ENCODE peak calls at places on chromosome 5, in six cellular contexts. K is HCT116; X is WERI-Rb-1; B is colonic mucosa; S is thyroid gland; J is CD8-positive, alpha-beta T cell. D is an unnamed sample.

GRCh38 chr5:112923148-112923917 is 1.3 kb upstream of the REEP5 start:
- DNase-seq in K (no peak), X (no peak), B (no peak), S (no peak), J (peak; percentile 32), D (no peak)

GRCh38 chr5:133367413-133367812 is 244.9 kb downstream of the FSTL4 start:
- DNase-seq in K (no peak), X (no peak), B (no peak), S (no peak), J (no peak), D (no peak)

GRCh38 chr5:139141841-139142240 is 56.3 kb downstream of the SIL1 start:
- DNase-seq in K (peak; percentile 1), X (no peak), B (peak; percentile 57), S (peak; percentile 89), J (no peak), D (no peak)

GRCh38 chr5:35186749-35187148 is 43.5 kb downstream of the PRLR start:
- DNase-seq in K (no peak), X (no peak), B (peak; percentile 51), S (no peak), J (no peak), D (no peak)

GRCh38 chr5:150138551-150139265 is 16.9 kb downstream of the PDGFRB start:
- DNase-seq in K (no peak), X (no peak), B (no peak), S (peak; percentile 63), J (no peak), D (peak; percentile 84)

GRCh38 chr5:128225245-128226030 is 141.9 kb downstream of the SLC12A2 start:
- DNase-seq in K (no peak), X (no peak), B (no peak), S (no peak), J (no peak), D (no peak)

GRCh38 chr5:175340180-175340579 is 103.8 kb downstream of the DRD1 start:
- DNase-seq in K (no peak), X (no peak), B (no peak), S (no peak), J (no peak), D (no peak)

GRCh38 chr5:126641387-126641786 is 40.6 kb downstream of the PHAX start:
- DNase-seq in K (no peak), X (no peak), B (peak; percentile 13), S (no peak), J (no peak), D (no peak)

GRCh38 chr5:102865510-102866314 is 110.6 kb downstream of the PAM start:
- DNase-seq in K (peak; percentile 86), X (peak; percentile 53), B (peak; percentile 32), S (peak; percentile 62), J (peak; percentile 23), D (peak; percentile 64)

GRCh38 chr5:112390327-112390726 is 28.8 kb downstream of the EPB41L4A start:
- DNase-seq in K (no peak), X (peak; percentile 54), B (peak; percentile 57), S (peak; percentile 63), J (no peak), D (no peak)

GRCh38 chr5:167899490-167899889 is 392.0 kb upstream of the WWC1 start:
- DNase-seq in K (no peak), X (no peak), B (no peak), S (no peak), J (no peak), D (no peak)

GRCh38 chr5:17882760-17883488 is 248.7 kb downstream of the TAF11L14 start:
- DNase-seq in K (no peak), X (peak; percentile 44), B (no peak), S (no peak), J (no peak), D (peak; percentile 3)

GRCh38 chr5:76473676-76474075 is 70.6 kb downstream of the IQGAP2 start:
- DNase-seq in K (no peak), X (no peak), B (no peak), S (no peak), J (peak; percentile 70), D (no peak)

GRCh38 chr5:116437922-116438578 is 136.6 kb downstream of the SEMA6A start:
- DNase-seq in K (no peak), X (no peak), B (no peak), S (no peak), J (no peak), D (peak; percentile 55)

GRCh38 chr5:150544606-150545219 is 36.8 kb downstream of the NDST1 start:
- DNase-seq in K (peak; percentile 57), X (peak; percentile 92), B (peak; percentile 88), S (peak; percentile 70), J (peak; percentile 47), D (peak; percentile 99)

GRCh38 chr5:86917117-86917579 is 299.4 kb downstream of the COX7C start:
- DNase-seq in K (no peak), X (no peak), B (no peak), S (no peak), J (no peak), D (no peak)

GRCh38 chr5:61969347-61969746 is 336.7 kb upstream of the KIF2A start:
- DNase-seq in K (no peak), X (no peak), B (no peak), S (no peak), J (no peak), D (no peak)

GRCh38 chr5:73826761-73827450 is 200.9 kb downstream of the ARHGEF28 start:
- DNase-seq in K (no peak), X (no peak), B (no peak), S (peak; percentile 59), J (no peak), D (peak; percentile 9)

GRCh38 chr5:122316652-122317051 is 4.6 kb downstream of the SNCAIP start:
- DNase-seq in K (no peak), X (no peak), B (no peak), S (no peak), J (no peak), D (no peak)

GRCh38 chr5:177320879-177321278 is 9.2 kb upstream of the MXD3 start:
- DNase-seq in K (no peak), X (no peak), B (no peak), S (no peak), J (no peak), D (no peak)

GRCh38 chr5:154514331-154514730 is 36.3 kb upstream of the HAND1 start:
- DNase-seq in K (no peak), X (no peak), B (no peak), S (no peak), J (no peak), D (peak; percentile 2)

GRCh38 chr5:142981886-142982820 is 212.0 kb downstream of the ARHGAP26 start:
- DNase-seq in K (no peak), X (peak; percentile 86), B (peak; percentile 91), S (peak; percentile 89), J (no peak), D (peak; percentile 21)

GRCh38 chr5:3310551-3311340 is 284.9 kb upstream of the IRX1 start:
- DNase-seq in K (no peak), X (no peak), B (no peak), S (no peak), J (no peak), D (no peak)
- H3K4me3 ChIP-seq in K (no peak overlapping the region), X (no peak overlapping the region), B (no peak overlapping the region), S (no peak overlapping the region), J (no peak overlapping the region), D (no peak overlapping the region)

DNA sequence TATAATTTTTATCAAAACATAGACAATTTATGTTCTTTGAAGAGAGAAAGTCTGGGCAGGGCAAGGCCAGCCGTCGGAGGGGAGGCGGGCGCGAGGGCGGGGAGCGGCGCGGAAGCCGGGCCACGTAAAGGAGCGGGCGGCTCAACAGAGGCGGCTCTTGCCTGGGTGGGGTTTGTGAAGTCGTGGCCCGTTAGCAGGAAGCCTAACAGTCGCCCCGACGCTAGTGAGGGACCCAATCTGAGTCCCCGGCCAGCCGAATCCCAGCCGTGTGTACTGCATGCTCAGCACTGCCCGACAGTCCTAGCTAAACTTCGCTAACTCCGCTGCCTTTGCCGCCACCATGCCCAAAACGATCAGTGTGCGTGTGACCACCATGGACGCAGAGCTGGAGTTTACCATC is 1129.2 kb downstream of the CDH9 start:
- DNase-seq in K (no peak), X (no peak), B (no peak), S (no peak), J (no peak), D (no peak)
- H3K27me3 ChIP-seq in K (no peaks in the 10 kb centered on the region), X (no peaks in the 10 kb centered on the region), B (no peaks in the 10 kb centered on the region), S (no peaks in the 10 kb centered on the region), J (no peaks in the 10 kb centered on the region), D (no peaks in the 10 kb centered on the region)

GRCh38 chr5:151663617-151664322 is 22.9 kb downstream of the SPARC start:
- DNase-seq in K (no peak), X (no peak), B (no peak), S (no peak), J (no peak), D (no peak)

GRCh38 chr5:151662805-151663204 is 23.9 kb downstream of the SPARC start:
- DNase-seq in K (no peak), X (no peak), B (no peak), S (no peak), J (no peak), D (no peak)

GRCh38 chr5:151661096-151661495 is 25.6 kb downstream of the SPARC start:
- DNase-seq in K (no peak), X (no peak), B (no peak), S (no peak), J (no peak), D (no peak)

GRCh38 chr5:151660616-151661015 is 26.1 kb downstream of the SPARC start:
- DNase-seq in K (no peak), X (no peak), B (no peak), S (no peak), J (no peak), D (no peak)

DNA sequence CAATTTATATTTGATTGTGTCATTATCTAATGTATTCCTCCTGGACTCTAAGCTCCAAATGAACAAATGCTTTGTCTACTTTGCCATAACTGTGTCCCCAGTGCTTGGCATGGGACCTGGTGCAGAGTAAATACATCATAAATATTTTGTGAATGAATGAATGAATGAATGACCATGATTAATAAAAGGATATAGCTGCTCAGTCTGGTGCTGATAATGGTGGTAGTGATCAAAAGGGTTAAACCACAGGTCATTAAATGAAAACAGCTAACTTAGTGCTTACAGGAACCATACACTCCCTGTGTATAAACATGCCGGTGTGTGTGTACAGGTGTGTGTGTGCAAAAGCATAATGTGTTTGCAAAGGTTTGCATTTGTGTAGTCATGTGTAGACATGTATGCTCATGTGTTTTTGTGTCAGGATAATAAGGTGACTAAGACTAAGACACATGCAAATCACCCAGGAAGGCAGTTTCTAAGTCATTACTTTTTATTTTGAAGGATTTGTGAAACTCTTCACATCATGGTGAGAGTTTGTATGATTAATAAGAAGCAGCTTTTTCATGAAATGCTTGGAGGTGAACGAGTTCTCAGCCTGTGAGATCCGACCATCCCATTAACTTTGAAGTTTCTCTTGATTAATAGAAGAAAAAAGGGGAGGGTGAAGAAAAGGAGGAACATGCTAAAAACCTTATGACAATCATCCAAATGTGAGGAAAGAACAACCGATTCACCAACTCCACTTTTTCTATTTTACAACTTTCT is 24.6 kb downstream of the SPARC start:
- DNase-seq in K (no peak), X (no peak), B (no peak), S (no peak), J (no peak), D (no peak)
- H3K36me3 ChIP-seq in K (no peaks in the 10 kb centered on the region), X (peaks cover 5% of the 10 kb centered on the region), B (no peaks in the 10 kb centered on the region), S (peaks cover 53% of the 10 kb centered on the region), J (no peaks in the 10 kb centered on the region), D (peaks cover 35% of the 10 kb centered on the region)

GRCh38 chr5:166746506-166746905 is 1544.9 kb upstream of the WWC1 start:
- DNase-seq in K (no peak), X (no peak), B (no peak), S (no peak), J (no peak), D (no peak)
- H3K4me3 ChIP-seq in K (no peak overlapping the region), X (no peak overlapping the region), B (no peak overlapping the region), S (no peak overlapping the region), J (no peak overlapping the region), D (no peak overlapping the region)